ENCODE peak calls at places on chromosomes 3 and 15, in four cellular contexts. V is NCI-H510A, H is GM03348, G is right atrium auricular region. O is an unnamed sample.

GRCh38 chr3:77699292-77699691 is 659.4 kb downstream of the ROBO2 start:
- DNase-seq in V (no peak), H (no peak), G (no peak), O (no peak)

GRCh38 chr3:9879830-9880549 is at the start of gene CIDEC:
- DNase-seq in V (no peak), H (no peak), G (no peak), O (no peak)

GRCh38 chr3:190345027-190345821 is 23.0 kb upstream of the CLDN1 start:
- DNase-seq in V (no peak), H (peak; percentile 77), G (no peak), O (no peak)

GRCh38 chr3:32819581-32820348 is 2.0 kb downstream of the TRIM71 start:
- DNase-seq in V (no peak), H (no peak), G (no peak), O (no peak)

GRCh38 chr3:141905129-141905528 is 28.7 kb downstream of the ATP1B3 start:
- DNase-seq in V (no peak), H (no peak), G (no peak), O (no peak)

GRCh38 chr3:23767546-23767945 is 38.2 kb upstream of the UBE2E1 start:
- DNase-seq in V (no peak), H (no peak), G (no peak), O (no peak)

GRCh38 chr15:74406992-74407705 is 26.6 kb downstream of the SEMA7A start:
- DNase-seq in V (no peak), H (peak; percentile 96), G (no peak), O (no peak)

GRCh38 chr3:9067352-9067975 is 104.2 kb upstream of the RAD18 start:
- DNase-seq in V (peak; percentile 14), H (peak; percentile 82), G (peak; percentile 75), O (no peak)